ENCODE peak calls at places on chromosomes 16 and 17, in six cellular contexts. S is MCF 10A; A is endothelial cell; N is astrocyte of the spinal cord; H is CD8-positive, alpha-beta T cell; L is BE2C. W is an unnamed sample.

GRCh38 chr17:78255953-78256704 is 24.7 kb downstream of the TMEM235 start:
- DNase-seq in H (no peak), L (no peak), A (no peak), N (no peak), S (no peak), W (no peak)

GRCh38 chr17:46818929-46819859 is 702 bp upstream of the WNT3 start:
- DNase-seq in S (no peak), L (no peak), A (peak; percentile 59), H (no peak), N (no peak), W (no peak)

GRCh38 chr17:83116783-83117555 is 37.6 kb downstream of the METRNL start:
- DNase-seq in L (no peak), A (no peak), S (no peak), N (no peak), H (no peak), W (no peak)

GRCh38 chr17:42387663-42388380 is 420 bp downstream of the STAT3 start:
- DNase-seq in L (peak; percentile 38), A (peak; percentile 38), H (peak; percentile 6), N (no peak), S (peak; percentile 84), W (no peak)

GRCh38 chr17:32341141-32341856 is 674 bp downstream of the C17orf75 start:
- DNase-seq in H (no peak), A (no peak), L (no peak), N (no peak), S (peak; percentile 26), W (no peak)

GRCh38 chr17:29615492-29616299 is 7.0 kb downstream of the CORO6 start:
- DNase-seq in L (no peak), A (peak; percentile 82), S (peak; percentile 62), N (peak; percentile 85), H (peak; percentile 68), W (peak; percentile 61)

GRCh38 chr16:48408688-48409087 is 23.5 kb upstream of the SIAH1 start:
- DNase-seq in L (no peak), A (no peak), N (peak; percentile 78), H (no peak), S (peak; percentile 41), W (peak; percentile 73)

GRCh38 chr17:27475981-27476895 is 20.0 kb downstream of the KSR1 start:
- DNase-seq in A (no peak), H (no peak), L (no peak), S (no peak), N (no peak), W (no peak)

GRCh38 chr17:68101992-68102758 is 66.6 kb downstream of the KPNA2 start:
- DNase-seq in N (peak; percentile 13), S (peak; percentile 21), L (no peak), H (no peak), A (peak; percentile 9), W (no peak)

GRCh38 chr17:56838687-56839086 is 4.7 kb downstream of the DGKE start:
- DNase-seq in S (no peak), A (no peak), L (no peak), H (no peak), N (no peak), W (no peak)
- TF ChIP-seq CTCF in S (no peak), A (no peak), L (no peak), H (no peak), N (no peak), W (no peak)

GRCh38 chr16:55326261-55326802 is 2.3 kb downstream of the IRX6 start:
- DNase-seq in A (no peak), H (no peak), S (no peak), N (no peak), L (no peak), W (no peak)

GRCh38 chr16:55322327-55322726 is 1.7 kb upstream of the IRX6 start:
- DNase-seq in N (no peak), L (no peak), A (no peak), H (no peak), S (no peak), W (no peak)

GRCh38 chr16:55324491-55325447 is 766 bp downstream of the IRX6 start:
- DNase-seq in N (no peak), S (no peak), H (no peak), A (peak; percentile 40), L (peak; percentile 30), W (no peak)

GRCh38 chr16:55325458-55326109 is 1.6 kb downstream of the IRX6 start:
- DNase-seq in H (no peak), S (no peak), N (no peak), A (no peak), L (no peak), W (no peak)

GRCh38 chr16:55323637-55324490 is at the start of gene IRX6:
- DNase-seq in N (no peak), A (peak; percentile 78), L (peak; percentile 73), S (peak; percentile 19), H (no peak), W (no peak)
- TF ChIP-seq CTCF in N (peak; percentile 27), A (peak; percentile 91), L (peak; percentile 72), S (peak; percentile 55), H (no peak), W (peak; percentile 27)

GRCh38 chr16:9969580-9969979 is 212.6 kb downstream of the GRIN2A start:
- DNase-seq in H (no peak), L (no peak), N (no peak), S (no peak), A (no peak), W (no peak)
- TF ChIP-seq CTCF in H (no peak), L (no peak), N (no peak), S (no peak), A (no peak), W (no peak)

GRCh38 chr16:57175896-57176295 is 9.9 kb downstream of the PSME3IP1 start:
- DNase-seq in A (no peak), S (no peak), N (peak; percentile 33), H (no peak), L (no peak), W (no peak)

GRCh38 chr16:57167537-57167936 is 18.3 kb downstream of the PSME3IP1 start:
- DNase-seq in A (no peak), L (no peak), S (no peak), N (no peak), H (no peak), W (no peak)

GRCh38 chr16:57167951-57168350 is 17.9 kb downstream of the PSME3IP1 start:
- DNase-seq in N (peak; percentile 83), A (no peak), L (no peak), H (no peak), S (peak; percentile 63), W (no peak)

GRCh38 chr16:57169327-57169726 is 16.5 kb downstream of the PSME3IP1 start:
- DNase-seq in S (no peak), N (no peak), H (no peak), L (no peak), A (no peak), W (no peak)

GRCh38 chr16:57172891-57173290 is 12.9 kb downstream of the PSME3IP1 start:
- DNase-seq in N (no peak), L (no peak), A (no peak), H (no peak), S (no peak), W (no peak)
- TF ChIP-seq CTCF in N (no peak), L (no peak), A (no peak), H (no peak), S (no peak), W (no peak)

DNA sequence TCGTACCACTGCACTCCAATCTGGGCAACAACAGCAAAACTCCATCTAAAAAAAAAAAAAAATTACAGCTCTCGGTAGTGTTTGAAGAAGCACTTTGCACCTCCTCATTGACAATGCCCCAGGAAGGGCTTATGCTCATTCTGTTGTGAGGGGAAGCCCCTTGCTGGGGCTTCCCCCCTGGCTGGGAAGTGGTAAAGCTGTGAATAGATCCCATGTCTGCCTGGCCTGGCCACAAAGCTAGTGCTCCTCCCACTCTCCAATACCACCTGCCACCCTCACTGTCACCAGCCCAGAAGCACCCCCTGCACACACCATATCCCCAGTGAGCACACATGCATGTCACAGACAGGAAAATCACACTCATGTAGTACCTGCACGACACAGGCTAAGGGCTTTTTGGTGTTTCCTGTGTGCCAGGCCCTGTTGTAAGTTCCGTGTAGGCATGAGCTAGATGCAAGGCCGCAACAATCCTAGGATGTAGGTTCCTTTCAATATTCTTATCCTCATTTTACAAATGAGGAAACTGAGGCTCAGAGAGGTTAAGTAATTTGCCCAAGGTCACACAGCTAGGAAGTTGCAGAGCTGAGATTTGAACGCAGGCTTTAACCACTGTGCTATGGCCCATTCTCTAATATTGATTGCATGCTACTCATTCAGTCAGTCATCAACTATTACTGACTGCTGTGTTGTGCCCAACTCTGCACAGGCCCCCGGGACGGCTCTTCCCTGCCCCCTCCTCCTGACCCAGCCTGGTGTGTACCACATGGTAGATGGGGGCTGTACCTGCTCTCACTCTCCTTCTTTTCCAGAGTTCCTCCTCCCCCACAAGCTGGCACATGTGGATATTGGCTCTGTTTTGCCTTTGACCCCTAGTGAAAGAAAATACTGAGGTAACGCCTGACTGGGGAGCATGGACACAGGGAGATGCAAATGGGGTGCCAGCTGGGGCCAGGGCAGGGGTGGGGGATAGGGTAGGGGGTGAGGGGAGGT is 11.9 kb upstream of the COL1A1 start:
- DNase-seq in A (no peak), S (no peak), N (no peak), L (no peak), H (no peak), W (no peak)
- TF ChIP-seq CTCF in A (no peak), S (no peak), N (no peak), L (no peak), H (no peak), W (peak; percentile 12)

DNA sequence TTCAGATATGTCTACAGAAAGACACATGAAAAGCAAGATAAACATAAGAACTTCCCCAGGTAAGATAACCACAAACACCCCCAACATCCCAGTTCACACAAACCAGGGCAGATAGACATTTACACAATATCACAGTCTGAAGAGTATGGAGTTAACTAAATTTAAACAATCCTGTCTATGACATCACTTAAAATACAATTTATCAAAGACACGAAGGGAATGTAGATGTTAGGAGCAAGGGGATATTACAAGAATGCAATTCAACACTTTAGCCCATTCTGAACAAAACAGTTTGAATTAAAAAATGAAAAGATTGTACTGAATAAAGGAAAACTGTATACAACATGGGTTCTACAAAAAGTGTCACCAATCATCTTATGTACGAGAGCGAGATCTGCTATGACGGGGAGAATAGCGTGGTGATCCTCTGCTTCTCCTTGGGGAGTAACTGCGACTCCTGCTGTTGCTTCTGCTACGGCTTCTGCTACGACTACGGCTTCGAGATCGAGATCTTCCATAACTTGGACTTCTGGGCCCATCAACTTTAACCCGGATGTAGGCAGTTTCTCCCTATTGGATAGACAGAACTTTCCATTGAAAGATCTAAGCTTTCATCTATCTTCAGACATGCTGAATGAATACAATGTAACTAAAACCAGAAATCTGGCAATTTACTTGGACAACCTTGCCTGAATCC is 1.9 kb downstream of the SRSF1 start:
- DNase-seq in A (no peak), N (no peak), H (no peak), S (peak; percentile 39), L (no peak), W (no peak)
- TF ChIP-seq CTCF in A (no peak), N (no peak), H (no peak), S (no peak), L (peak; percentile 12), W (no peak)